ENCODE peak calls at places on chromosomes 4 and X, in seven cellular contexts. L is brain microvascular endothelial cell, N is pancreas, J is psoas muscle, O is uterus, Y is heart left ventricle, P is cardiac muscle cell. T is an unnamed sample.

GRCh38 chr4:74618659-74619058 is 173.7 kb downstream of the AREG start:
- DNase-seq in J (no peak), L (peak; percentile 81), O (no peak), Y (no peak), P (no peak), N (no peak), T (no peak)

GRCh38 chr4:168994961-168995360 is 15.1 kb downstream of the CBR4 start:
- DNase-seq in L (no peak), Y (no peak), O (no peak), J (no peak), N (no peak), P (no peak), T (no peak)

GRCh38 chrX:138711399-138712347 is at the start of gene FGF13:
- DNase-seq in J (peak; percentile 17), P (peak; percentile 90), O (peak; percentile 25), L (no peak), N (peak; percentile 14), Y (peak; percentile 28), T (no peak)

GRCh38 chr4:132540268-132540667 is 608.8 kb upstream of the PCDH10 start:
- DNase-seq in O (no peak), L (no peak), N (no peak), Y (no peak), J (no peak), P (peak; percentile 19), T (no peak)

GRCh38 chr4:83054928-83055327 is 19.9 kb downstream of the COPS4 start:
- DNase-seq in O (no peak), P (no peak), J (no peak), Y (no peak), N (no peak), L (no peak), T (no peak)

GRCh38 chrX:133652185-133652584 is 236.9 kb upstream of the GPC4 start:
- DNase-seq in Y (no peak), J (no peak), P (no peak), O (no peak), L (no peak), N (no peak), T (no peak)

GRCh38 chr4:145812902-145813301 is 125.7 kb downstream of the ZNF827 start:
- DNase-seq in Y (no peak), N (no peak), J (no peak), O (no peak), P (no peak), L (peak; percentile 42), T (no peak)

GRCh38 chr4:161799687-161800086 is 364.1 kb downstream of the FSTL5 start:
- DNase-seq in J (no peak), P (no peak), L (no peak), O (no peak), Y (no peak), N (no peak), T (no peak)

GRCh38 chr4:165440415-165440882 is 61.6 kb downstream of the CPE start:
- DNase-seq in L (peak; percentile 75), Y (no peak), J (no peak), O (no peak), P (peak; percentile 2), N (no peak), T (no peak)

GRCh38 chr4:152417648-152418047 is 118.2 kb downstream of the FBXW7 start:
- DNase-seq in P (no peak), J (no peak), N (no peak), L (no peak), O (no peak), Y (no peak), T (no peak)

GRCh38 chr4:34791224-34791623 is 1453.1 kb downstream of the ARAP2 start:
- DNase-seq in L (no peak), Y (no peak), N (no peak), O (no peak), J (no peak), P (no peak), T (no peak)

GRCh38 chr4:119286377-119287002 is 35.4 kb downstream of the FABP2 start:
- DNase-seq in J (no peak), N (no peak), Y (no peak), O (peak; percentile 29), L (peak; percentile 50), P (peak; percentile 47), T (peak; percentile 41)

GRCh38 chrX:5916945-5917344 is 311.7 kb downstream of the NLGN4X start:
- DNase-seq in P (no peak), Y (no peak), L (no peak), N (no peak), J (no peak), O (no peak), T (no peak)

GRCh38 chrX:119410027-119410819 is 11.1 kb downstream of the SLC25A43 start:
- DNase-seq in N (peak; percentile 39), Y (no peak), O (peak; percentile 62), J (peak; percentile 67), L (peak; percentile 65), P (no peak), T (no peak)

GRCh38 chrX:47751670-47752069 is 85.0 kb upstream of the ZNF81 start:
- DNase-seq in O (no peak), P (peak; percentile 65), Y (peak; percentile 32), N (peak; percentile 55), J (no peak), L (no peak), T (peak; percentile 0)

GRCh38 chrX:119041175-119041574 is 31.6 kb upstream of the CT47C1 start:
- DNase-seq in P (peak; percentile 1), J (peak; percentile 49), N (peak; percentile 38), Y (peak; percentile 82), O (peak; percentile 75), L (peak; percentile 75), T (no peak)

GRCh38 chrX:41087219-41087618 is 2.0 kb downstream of the USP9X start:
- DNase-seq in Y (no peak), J (no peak), O (no peak), N (no peak), P (no peak), L (no peak), T (no peak)

GRCh38 chr4:183429489-183429888 is 14.9 kb upstream of the CDKN2AIP start:
- DNase-seq in N (no peak), Y (no peak), L (no peak), P (no peak), J (no peak), O (no peak), T (no peak)

GRCh38 chr4:183431614-183432013 is 12.8 kb upstream of the CDKN2AIP start:
- DNase-seq in J (no peak), N (no peak), L (no peak), Y (no peak), O (no peak), P (no peak), T (no peak)

GRCh38 chr4:183430317-183430986 is 14.0 kb upstream of the CDKN2AIP start:
- DNase-seq in L (no peak), J (no peak), P (peak; percentile 6), N (no peak), Y (no peak), O (peak; percentile 28), T (peak; percentile 25)

GRCh38 chr4:183434264-183435045 is 10.0 kb upstream of the CDKN2AIP start:
- DNase-seq in O (no peak), L (no peak), N (no peak), P (no peak), J (no peak), Y (no peak), T (no peak)

DNA sequence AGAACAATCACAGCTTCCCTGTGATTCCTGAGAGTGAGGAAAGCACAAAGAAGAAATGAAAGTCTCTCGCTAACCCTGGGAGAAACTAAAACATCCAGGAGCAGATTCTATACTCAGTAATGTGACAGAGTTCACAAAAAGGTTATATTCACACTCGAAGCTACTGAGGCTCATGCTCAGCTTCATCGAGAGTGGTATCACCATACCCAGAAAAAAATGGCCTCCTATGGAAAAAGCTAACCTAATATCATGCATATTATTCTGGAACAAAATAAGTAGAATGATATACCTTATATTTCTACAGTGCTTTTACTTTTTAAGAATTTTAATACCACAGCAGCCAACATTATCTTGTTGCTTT is 13.5 kb upstream of the CDKN2AIP start:
- DNase-seq in O (no peak), J (no peak), N (no peak), L (no peak), P (no peak), Y (no peak), T (no peak)
- H3K27ac ChIP-seq in O (no peak overlapping the region), J (no peak overlapping the region), N (no peak overlapping the region), L (no peak overlapping the region), P (peak overlapping the region; percentile 42), Y (no peak overlapping the region), T (peak overlapping the region; percentile 52)

DNA sequence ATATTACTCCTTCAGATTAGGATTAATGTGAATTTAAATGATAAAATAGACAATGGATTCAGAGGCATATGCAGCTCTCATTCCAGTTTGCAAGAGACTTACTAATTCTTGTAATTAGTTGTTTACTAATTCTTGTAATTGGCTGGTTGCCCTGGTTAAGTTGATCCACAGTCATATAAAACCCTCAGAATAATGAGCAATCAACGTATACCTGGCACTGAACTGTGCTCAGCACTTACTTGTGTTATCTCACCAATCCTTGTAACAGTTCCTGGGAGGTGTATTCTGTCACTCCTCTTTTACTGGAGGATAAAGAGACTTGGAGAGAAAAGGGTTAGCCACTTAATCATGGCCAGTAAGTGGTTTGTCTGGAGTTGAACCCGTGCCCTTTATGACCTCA is 10.5 kb downstream of the HERC5 start:
- DNase-seq in L (no peak), J (no peak), N (no peak), P (no peak), O (no peak), Y (no peak), T (no peak)
- H3K27me3 ChIP-seq in L (no peaks in the 10 kb centered on the region), J (no peaks in the 10 kb centered on the region), N (no peaks in the 10 kb centered on the region), P (no peaks in the 10 kb centered on the region), O (no peaks in the 10 kb centered on the region), Y (no peaks in the 10 kb centered on the region), T (no peaks in the 10 kb centered on the region)

DNA sequence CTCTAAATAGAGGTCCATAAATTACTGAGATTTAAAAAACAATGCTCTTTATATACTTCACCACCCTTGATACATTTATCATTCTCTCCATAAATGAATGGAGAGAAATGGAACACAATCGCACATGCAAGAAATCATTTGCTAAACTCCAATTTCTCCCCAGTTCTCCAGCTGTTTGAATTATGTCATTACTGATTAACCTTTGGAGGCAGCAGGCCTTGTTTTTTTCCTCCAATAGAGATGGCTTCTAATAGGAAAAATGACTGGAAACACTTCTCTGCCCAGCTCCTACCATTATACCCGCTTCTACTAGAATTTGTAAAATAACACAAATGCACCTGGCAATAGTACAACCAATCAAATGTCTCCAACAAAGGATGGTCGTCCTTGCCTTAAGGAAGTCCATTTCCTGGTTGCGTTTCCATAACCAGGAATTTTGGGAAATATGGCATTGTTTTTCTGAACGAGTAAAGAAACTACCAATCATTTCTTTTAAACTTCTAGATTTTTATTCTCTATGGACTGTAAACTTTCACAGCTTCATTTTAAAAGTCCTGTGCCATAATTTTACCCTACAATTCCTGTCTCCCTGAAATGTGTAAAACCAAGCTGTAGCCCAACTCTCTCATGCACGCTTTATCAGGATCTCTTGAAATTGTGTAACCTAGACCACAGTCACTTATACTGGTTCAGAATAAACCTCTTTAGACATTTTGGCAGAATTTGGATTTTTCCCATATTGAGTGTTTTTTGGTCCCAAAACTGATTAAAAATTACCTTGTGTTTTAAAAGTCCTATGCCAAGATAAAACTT is 60.1 kb downstream of the APBB2 start:
- DNase-seq in O (no peak), P (no peak), N (no peak), J (no peak), Y (no peak), L (no peak), T (no peak)
- H3K27ac ChIP-seq in O (no peak overlapping the region), P (no peak overlapping the region), N (no peak overlapping the region), J (no peak overlapping the region), Y (no peak overlapping the region), L (peak overlapping the region; percentile 96), T (no peak overlapping the region)

DNA sequence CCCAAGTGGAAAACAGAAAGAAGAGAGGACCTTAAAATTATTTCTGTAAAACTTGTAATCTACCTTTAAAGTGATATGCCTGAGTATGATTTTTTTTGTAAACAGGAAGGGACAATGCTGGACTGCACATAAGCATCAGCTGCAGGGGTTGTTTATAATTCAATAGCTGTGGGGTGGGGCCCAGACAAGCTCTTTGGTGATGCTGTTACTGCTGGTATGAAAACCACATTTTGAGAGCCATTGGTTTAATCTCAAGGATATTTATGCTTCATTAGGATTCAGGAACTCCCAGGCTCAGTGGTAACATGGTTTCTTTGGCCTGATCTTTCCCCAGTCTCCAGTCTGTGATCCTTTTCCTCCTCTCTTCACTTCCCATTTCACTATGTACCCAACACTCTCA is 34.3 kb upstream of the GRPR start:
- DNase-seq in P (no peak), Y (no peak), L (no peak), N (no peak), J (no peak), O (no peak), T (no peak)
- H3K27me3 ChIP-seq in P (no peaks in the 10 kb centered on the region), Y (no peaks in the 10 kb centered on the region), L (no peaks in the 10 kb centered on the region), N (no peaks in the 10 kb centered on the region), J (no peaks in the 10 kb centered on the region), O (no peaks in the 10 kb centered on the region), T (no peaks in the 10 kb centered on the region)